ENCODE peak calls at places on chromosomes 5 and 9, in six cellular contexts. D, Z, M, R, G and N are unnamed samples.
A peak's percentile ranks its signal among the peaks of the same experiment; 100 is the strongest.

GRCh38 chr9:71355884-71356283 is 234.5 kb upstream of the TRPM3 start:
- DNase-seq in D (no peak), Z (no peak), M (no peak), R (no peak), G (no peak), N (peak; percentile 1)

GRCh38 chr5:3333836-3334235 is 261.8 kb upstream of the IRX1 start:
- DNase-seq in D (no peak), Z (no peak), M (no peak), R (no peak), G (no peak), N (no peak)

GRCh38 chr5:10737880-10738279 is 23.2 kb downstream of the DAP start:
- DNase-seq in D (no peak), Z (no peak), M (no peak), R (no peak), G (no peak), N (no peak)

GRCh38 chr9:38127271-38127839 is 58.3 kb upstream of the SHB start:
- DNase-seq in D (no peak), Z (no peak), M (no peak), R (no peak), G (no peak), N (no peak)

GRCh38 chr5:168706655-168707069 is 127.5 kb upstream of the PANK3 start:
- DNase-seq in D (no peak), Z (peak; percentile 64), M (no peak), R (peak; percentile 53), G (peak; percentile 72), N (peak; percentile 81)

GRCh38 chr5:151758141-151758429 is 346 bp downstream of the ATOX1 start:
- DNase-seq in D (no peak), Z (no peak), M (no peak), R (peak; percentile 32), G (no peak), N (no peak)

GRCh38 chr9:124339603-124340146 is 75.6 kb downstream of the PSMB7 start:
- DNase-seq in D (no peak), Z (no peak), M (no peak), R (no peak), G (no peak), N (no peak)

GRCh38 chr5:82167372-82167771 is 110.8 kb downstream of the RPS23 start:
- DNase-seq in D (no peak), Z (no peak), M (no peak), R (no peak), G (no peak), N (no peak)

GRCh38 chr9:112764344-112764743 is 13.8 kb downstream of the SNX30 start:
- DNase-seq in D (no peak), Z (no peak), M (no peak), R (no peak), G (no peak), N (no peak)

GRCh38 chr9:114288233-114289051 is 34.5 kb upstream of the ORM1 start:
- DNase-seq in D (no peak), Z (no peak), M (no peak), R (no peak), G (peak; percentile 28), N (peak; percentile 80)

GRCh38 chr5:123943136-123943535 is 431.2 kb downstream of the CSNK1G3 start:
- DNase-seq in D (no peak), Z (no peak), M (no peak), R (no peak), G (no peak), N (no peak)

GRCh38 chr5:175803736-175804480 is 67.5 kb upstream of the CPLX2 start:
- DNase-seq in D (no peak), Z (no peak), M (no peak), R (no peak), G (no peak), N (no peak)

GRCh38 chr5:14444161-14444560 is 137.4 kb upstream of the OTULINL start:
- DNase-seq in D (no peak), Z (no peak), M (no peak), R (no peak), G (no peak), N (no peak)

GRCh38 chr9:109856785-109857184 is 76.8 kb downstream of the PALM2AKAP2 start:
- DNase-seq in D (no peak), Z (peak; percentile 81), M (no peak), R (peak; percentile 86), G (peak; percentile 48), N (no peak)

GRCh38 chr5:14174235-14174636 is 31.1 kb downstream of the TRIO start:
- DNase-seq in D (no peak), Z (no peak), M (no peak), R (no peak), G (peak; percentile 42), N (peak; percentile 85)

GRCh38 chr5:128084228-128085167 is 932 bp downstream of the SLC12A2 start:
- DNase-seq in D (peak; percentile 28), Z (peak; percentile 38), M (peak; percentile 22), R (peak; percentile 26), G (peak; percentile 47), N (peak; percentile 41)